ENCODE peak calls at places on chromosomes 7 and 10, in nine cellular contexts. One of them, this sample, is unnamed.

GRCh38 chr7:1523208-1523607 is 7.3 kb upstream of the MAFK start:
- DNase-seq in spleen: no peak
- DNase-seq in stomach: no peak
- DNase-seq in HCT116: no peak
- DNase-seq in SK-N-SH: no peak
- DNase-seq in HL-60: no peak
- DNase-seq in GM23338: peak
- DNase-seq in Panc1: no peak
- DNase-seq in prostate gland: no peak
- DNase-seq in this sample: no peak

GRCh38 chr10:92038949-92039348 is 115.4 kb downstream of the BTAF1 start:
- DNase-seq in HCT116: no peak
- DNase-seq in stomach: no peak
- DNase-seq in HL-60: no peak
- DNase-seq in prostate gland: no peak
- DNase-seq in spleen: no peak
- DNase-seq in SK-N-SH: no peak
- DNase-seq in Panc1: no peak
- DNase-seq in GM23338: no peak
- DNase-seq in this sample: no peak

GRCh38 chr7:102170417-102170970 is 116.2 kb upstream of the SH2B2 start:
- DNase-seq in prostate gland: no peak
- DNase-seq in HCT116: no peak
- DNase-seq in GM23338: peak
- DNase-seq in SK-N-SH: no peak
- DNase-seq in HL-60: no peak
- DNase-seq in spleen: no peak
- DNase-seq in stomach: no peak
- DNase-seq in Panc1: no peak
- DNase-seq in this sample: no peak

GRCh38 chr7:43302211-43302711 is 189.8 kb downstream of the HECW1 start:
- DNase-seq in Panc1: no peak
- DNase-seq in SK-N-SH: no peak
- DNase-seq in HL-60: no peak
- DNase-seq in prostate gland: no peak
- DNase-seq in spleen: no peak
- DNase-seq in HCT116: no peak
- DNase-seq in GM23338: peak
- DNase-seq in stomach: no peak
- DNase-seq in this sample: no peak

GRCh38 chr7:106367664-106368063 is 82.9 kb upstream of the NAMPT start:
- DNase-seq in HL-60: no peak
- DNase-seq in stomach: no peak
- DNase-seq in spleen: no peak
- DNase-seq in prostate gland: no peak
- DNase-seq in Panc1: no peak
- DNase-seq in GM23338: no peak
- DNase-seq in HCT116: no peak
- DNase-seq in SK-N-SH: no peak
- DNase-seq in this sample: no peak

GRCh38 chr10:79345241-79346011 is 1.8 kb upstream of the PPIF start:
- DNase-seq in HL-60: no peak
- DNase-seq in GM23338: no peak
- DNase-seq in HCT116: no peak
- DNase-seq in SK-N-SH: no peak
- DNase-seq in stomach: no peak
- DNase-seq in spleen: no peak
- DNase-seq in prostate gland: no peak
- DNase-seq in Panc1: no peak
- DNase-seq in this sample: no peak

GRCh38 chr7:30918676-30919075 is 7.0 kb downstream of the AQP1 start:
- DNase-seq in GM23338: no peak
- DNase-seq in prostate gland: no peak
- DNase-seq in Panc1: no peak
- DNase-seq in HL-60: no peak
- DNase-seq in SK-N-SH: no peak
- DNase-seq in spleen: peak
- DNase-seq in stomach: no peak
- DNase-seq in HCT116: no peak
- DNase-seq in this sample: no peak

GRCh38 chr7:137648166-137648565 is 198.6 kb downstream of the DGKI start:
- DNase-seq in HL-60: no peak
- DNase-seq in HCT116: no peak
- DNase-seq in Panc1: no peak
- DNase-seq in prostate gland: no peak
- DNase-seq in GM23338: no peak
- DNase-seq in spleen: no peak
- DNase-seq in stomach: no peak
- DNase-seq in SK-N-SH: no peak
- DNase-seq in this sample: no peak

GRCh38 chr7:140568021-140568813 is 72.4 kb downstream of the DENND2A start:
- DNase-seq in spleen: peak
- DNase-seq in Panc1: no peak
- DNase-seq in prostate gland: no peak
- DNase-seq in SK-N-SH: no peak
- DNase-seq in stomach: no peak
- DNase-seq in HL-60: no peak
- DNase-seq in GM23338: no peak
- DNase-seq in HCT116: no peak
- DNase-seq in this sample: no peak
- H3K27ac ChIP-seq in spleen: no peak
- H3K27ac ChIP-seq in Panc1: no peak
- H3K27ac ChIP-seq in prostate gland: no peak
- H3K27ac ChIP-seq in SK-N-SH: no peak
- H3K27ac ChIP-seq in stomach: no peak
- H3K27ac ChIP-seq in HL-60: no peak
- H3K27ac ChIP-seq in GM23338: no peak
- H3K27ac ChIP-seq in HCT116: no peak
- H3K27ac ChIP-seq in this sample: no peak

DNA sequence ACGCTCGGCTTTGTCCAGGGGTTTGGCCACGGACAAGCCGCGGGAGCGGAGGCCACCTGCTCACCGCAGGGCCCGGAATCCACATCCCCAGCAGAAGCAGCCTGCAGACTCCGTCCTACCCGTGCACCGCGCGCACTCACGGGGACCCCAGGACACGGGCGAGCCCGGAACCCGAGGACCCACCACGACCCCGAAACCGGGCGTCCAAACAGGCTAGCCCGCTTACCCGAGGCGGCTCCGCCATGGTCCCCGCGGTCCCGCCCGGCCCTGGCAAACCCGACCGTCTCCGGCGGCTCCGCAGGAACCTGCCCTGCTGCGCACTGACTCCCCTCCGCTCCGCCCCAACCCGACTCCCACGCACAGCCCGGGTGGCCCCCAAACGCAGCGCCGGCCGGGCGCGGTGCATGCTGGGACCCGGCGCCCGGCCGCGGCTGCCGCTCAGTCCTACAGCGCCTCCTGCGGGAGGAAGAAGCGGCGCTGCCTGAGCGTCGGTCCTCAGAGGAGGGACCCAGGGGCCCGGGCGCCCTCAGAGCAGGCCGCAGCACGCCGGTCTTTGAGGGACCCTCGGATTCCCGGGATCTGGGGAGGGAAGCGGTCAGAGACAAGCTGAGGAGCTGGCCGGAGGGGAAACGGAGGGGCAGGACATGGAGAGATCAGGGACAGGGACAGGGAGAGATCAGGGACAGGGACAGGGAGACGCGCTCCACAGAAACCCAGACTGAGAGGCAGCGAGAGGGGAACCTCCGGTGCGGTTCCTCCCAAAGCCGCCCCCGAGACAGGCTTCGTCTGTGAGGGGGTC is at the start of gene ZNF786:
- DNase-seq in spleen: peak
- DNase-seq in HCT116: peak
- DNase-seq in stomach: peak
- DNase-seq in HL-60: peak
- DNase-seq in Panc1: peak
- DNase-seq in SK-N-SH: peak
- DNase-seq in GM23338: peak
- DNase-seq in prostate gland: peak
- DNase-seq in this sample: peak
- TF ChIP-seq POLR2AphosphoS5 in spleen: peak
- TF ChIP-seq POLR2AphosphoS5 in HCT116: peak
- TF ChIP-seq POLR2AphosphoS5 in stomach: peak
- TF ChIP-seq POLR2AphosphoS5 in HL-60: peak
- TF ChIP-seq POLR2AphosphoS5 in Panc1: peak
- TF ChIP-seq POLR2AphosphoS5 in SK-N-SH: peak
- TF ChIP-seq POLR2AphosphoS5 in GM23338: peak
- TF ChIP-seq POLR2AphosphoS5 in prostate gland: peak
- TF ChIP-seq POLR2AphosphoS5 in this sample: peak

DNA sequence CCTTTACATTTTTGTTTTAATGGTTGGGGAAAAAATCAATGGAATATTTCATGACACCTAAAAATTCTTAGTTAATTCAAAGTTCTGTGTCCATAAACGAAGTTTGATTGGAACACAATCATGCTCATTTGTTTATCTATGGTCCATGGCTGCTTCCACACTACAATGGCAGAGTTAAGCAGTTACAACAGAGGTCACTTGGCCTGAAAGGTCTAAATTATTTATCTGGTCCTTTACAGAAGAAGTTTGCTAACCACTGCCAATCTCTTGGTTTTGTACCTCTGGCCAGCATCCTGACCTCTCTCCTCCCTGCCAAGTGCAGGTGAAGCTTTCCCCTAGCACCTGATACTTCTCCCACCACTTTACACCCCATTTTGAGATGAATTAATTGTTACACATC is 61.5 kb downstream of the SRPK2 start:
- DNase-seq in prostate gland: no peak
- DNase-seq in spleen: no peak
- DNase-seq in stomach: no peak
- DNase-seq in Panc1: no peak
- DNase-seq in SK-N-SH: no peak
- DNase-seq in HL-60: no peak
- DNase-seq in HCT116: no peak
- DNase-seq in GM23338: no peak
- DNase-seq in this sample: no peak
- H3K27ac ChIP-seq in prostate gland: no peak
- H3K27ac ChIP-seq in spleen: no peak
- H3K27ac ChIP-seq in stomach: no peak
- H3K27ac ChIP-seq in Panc1: no peak
- H3K27ac ChIP-seq in SK-N-SH: no peak
- H3K27ac ChIP-seq in HL-60: no peak
- H3K27ac ChIP-seq in HCT116: no peak
- H3K27ac ChIP-seq in GM23338: no peak
- H3K27ac ChIP-seq in this sample: no peak

GRCh38 chr7:134834689-134835462 is 55.4 kb downstream of the CALD1 start:
- DNase-seq in SK-N-SH: peak
- DNase-seq in GM23338: no peak
- DNase-seq in HL-60: no peak
- DNase-seq in Panc1: no peak
- DNase-seq in spleen: no peak
- DNase-seq in stomach: no peak
- DNase-seq in HCT116: no peak
- DNase-seq in prostate gland: no peak
- DNase-seq in this sample: no peak

GRCh38 chr7:134835463-134835823 is 56.0 kb downstream of the CALD1 start:
- DNase-seq in HCT116: no peak
- DNase-seq in stomach: no peak
- DNase-seq in HL-60: no peak
- DNase-seq in Panc1: no peak
- DNase-seq in SK-N-SH: no peak
- DNase-seq in GM23338: no peak
- DNase-seq in spleen: no peak
- DNase-seq in prostate gland: no peak
- DNase-seq in this sample: no peak

GRCh38 chr7:134831862-134832261 is 52.4 kb downstream of the CALD1 start:
- DNase-seq in HL-60: no peak
- DNase-seq in spleen: no peak
- DNase-seq in prostate gland: no peak
- DNase-seq in Panc1: no peak
- DNase-seq in GM23338: no peak
- DNase-seq in HCT116: no peak
- DNase-seq in SK-N-SH: no peak
- DNase-seq in stomach: no peak
- DNase-seq in this sample: no peak

GRCh38 chr7:134832367-134832766 is 52.9 kb downstream of the CALD1 start:
- DNase-seq in Panc1: no peak
- DNase-seq in HL-60: no peak
- DNase-seq in SK-N-SH: no peak
- DNase-seq in GM23338: no peak
- DNase-seq in prostate gland: no peak
- DNase-seq in spleen: no peak
- DNase-seq in HCT116: no peak
- DNase-seq in stomach: no peak
- DNase-seq in this sample: no peak

DNA sequence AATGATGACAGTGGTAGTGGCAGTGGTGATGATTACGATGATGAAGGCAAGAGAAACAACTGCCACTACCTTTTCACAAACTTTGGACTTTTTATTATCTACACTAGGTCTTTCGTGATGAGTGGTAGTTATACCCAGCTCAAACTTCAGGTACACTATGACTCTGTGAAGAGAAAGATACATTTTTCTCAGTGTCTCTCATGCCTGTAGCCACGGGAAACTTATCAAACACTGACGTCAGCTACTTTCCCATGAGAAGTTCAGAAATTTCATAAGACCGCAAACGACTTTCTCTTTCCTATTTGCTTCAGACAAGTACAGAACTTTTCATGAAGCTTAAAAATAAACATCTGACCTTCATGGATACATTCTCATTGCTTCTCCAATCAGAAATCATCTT is 57.0 kb downstream of the CALD1 start:
- DNase-seq in GM23338: no peak
- DNase-seq in SK-N-SH: no peak
- DNase-seq in HCT116: no peak
- DNase-seq in Panc1: no peak
- DNase-seq in stomach: no peak
- DNase-seq in prostate gland: no peak
- DNase-seq in HL-60: no peak
- DNase-seq in spleen: no peak
- DNase-seq in this sample: no peak
- TF ChIP-seq POLR2AphosphoS5 in GM23338: no peak
- TF ChIP-seq POLR2AphosphoS5 in SK-N-SH: no peak
- TF ChIP-seq POLR2AphosphoS5 in HCT116: no peak
- TF ChIP-seq POLR2AphosphoS5 in Panc1: no peak
- TF ChIP-seq POLR2AphosphoS5 in stomach: peak
- TF ChIP-seq POLR2AphosphoS5 in prostate gland: no peak
- TF ChIP-seq POLR2AphosphoS5 in HL-60: no peak
- TF ChIP-seq POLR2AphosphoS5 in spleen: no peak
- TF ChIP-seq POLR2AphosphoS5 in this sample: no peak

This sample was measured in breast epithelium.